ENCODE peak calls at places on chromosomes 13 and 19, in seven cellular contexts. P is WERI-Rb-1, I is dorsolateral prefrontal cortex, X is astrocyte, G is breast epithelium, H is IMR-90, V is endodermal cell. K is an unnamed sample.

GRCh38 chr13:47215741-47216140 is 318.9 kb upstream of the HTR2A start:
- DNase-seq in P (no peak), I (no peak), X (peak; percentile 94), G (no peak), H (peak; percentile 87), V (peak; percentile 55), K (peak; percentile 11)

GRCh38 chr19:13396256-13397080 is 109.8 kb downstream of the CACNA1A start:
- DNase-seq in P (no peak), I (peak; percentile 48), X (peak; percentile 56), G (no peak), H (peak; percentile 70), V (peak; percentile 92), K (peak; percentile 73)

GRCh38 chr19:12974301-12975220 is 5.2 kb downstream of the DAND5 start:
- DNase-seq in P (no peak), I (no peak), X (no peak), G (no peak), H (no peak), V (no peak), K (peak; percentile 65)

GRCh38 chr19:2312819-2313501 is 5.0 kb upstream of the LINGO3 start:
- DNase-seq in P (no peak), I (no peak), X (no peak), G (no peak), H (no peak), V (no peak), K (no peak)

GRCh38 chr13:94968040-94968756 is 255.9 kb upstream of the SOX21 start:
- DNase-seq in P (peak; percentile 64), I (peak; percentile 40), X (no peak), G (no peak), H (no peak), V (peak; percentile 89), K (peak; percentile 68)

GRCh38 chr19:29966594-29967249 is 24.7 kb downstream of the URI1 start:
- DNase-seq in P (no peak), I (no peak), X (peak; percentile 6), G (no peak), H (peak; percentile 34), V (no peak), K (no peak)

GRCh38 chr19:50739841-50740426 is 16.8 kb downstream of the CLEC11A start:
- DNase-seq in P (no peak), I (no peak), X (no peak), G (no peak), H (no peak), V (peak; percentile 74), K (no peak)

GRCh38 chr19:55400281-55401087 is 7.1 kb downstream of the UBE2S start:
- DNase-seq in P (peak; percentile 79), I (no peak), X (no peak), G (no peak), H (no peak), V (peak; percentile 33), K (no peak)

GRCh38 chr19:13962738-13963602 is 10.7 kb downstream of the DCAF15 start:
- DNase-seq in P (no peak), I (no peak), X (peak; percentile 30), G (no peak), H (peak; percentile 60), V (peak; percentile 83), K (peak; percentile 65)

GRCh38 chr13:99281811-99282263 is 23.7 kb upstream of the GPR18 start:
- DNase-seq in P (no peak), I (no peak), X (no peak), G (no peak), H (no peak), V (no peak), K (no peak)

GRCh38 chr19:17348700-17349099 is 11.3 kb downstream of the GTPBP3 start:
- DNase-seq in P (no peak), I (no peak), X (peak; percentile 52), G (no peak), H (peak; percentile 53), V (peak; percentile 91), K (peak; percentile 43)

GRCh38 chr13:111262715-111263114 is 57.7 kb upstream of the TEX29 start:
- DNase-seq in P (no peak), I (no peak), X (no peak), G (no peak), H (no peak), V (no peak), K (no peak)

GRCh38 chr13:50701469-50701868 is 142.0 kb downstream of the DLEU7 start:
- DNase-seq in P (no peak), I (no peak), X (no peak), G (no peak), H (no peak), V (no peak), K (no peak)

GRCh38 chr19:9917322-9917721 is 19.0 kb downstream of the OLFM2 start:
- DNase-seq in P (peak; percentile 65), I (no peak), X (no peak), G (no peak), H (peak; percentile 60), V (peak; percentile 88), K (no peak)

GRCh38 chr19:50361290-50362029 is 4.0 kb downstream of the NAPSA start:
- DNase-seq in P (no peak), I (no peak), X (no peak), G (no peak), H (no peak), V (peak; percentile 61), K (no peak)

GRCh38 chr13:98454389-98454881 is 122.5 kb downstream of the STK24 start:
- DNase-seq in P (no peak), I (no peak), X (peak; percentile 88), G (no peak), H (peak; percentile 94), V (no peak), K (no peak)

GRCh38 chr19:36266375-36266961 is 51.6 kb downstream of the ZNF146 start:
- DNase-seq in P (no peak), I (no peak), X (no peak), G (no peak), H (no peak), V (no peak), K (no peak)

GRCh38 chr13:112685856-112686255 is 4.0 kb upstream of the ATP11A start:
- DNase-seq in P (no peak), I (no peak), X (no peak), G (peak; percentile 22), H (no peak), V (peak; percentile 20), K (no peak)

GRCh38 chr13:37072024-37072423 is 12.5 kb upstream of the SUPT20H start:
- DNase-seq in P (no peak), I (no peak), X (no peak), G (no peak), H (no peak), V (no peak), K (no peak)

GRCh38 chr19:44608391-44608821 is 5.0 kb upstream of the IGSF23 start:
- DNase-seq in P (no peak), I (no peak), X (peak; percentile 9), G (no peak), H (peak; percentile 69), V (no peak), K (no peak)

GRCh38 chr13:110298221-110298565 is 8.8 kb downstream of the COL4A1 start:
- DNase-seq in P (no peak), I (no peak), X (no peak), G (no peak), H (no peak), V (no peak), K (no peak)

GRCh38 chr19:35889370-35890112 is 10.8 kb downstream of the NFKBID start:
- DNase-seq in P (no peak), I (no peak), X (no peak), G (no peak), H (no peak), V (no peak), K (peak; percentile 42)

GRCh38 chr13:27007166-27007565 is 164.4 kb downstream of the USP12 start:
- DNase-seq in P (peak; percentile 59), I (peak; percentile 47), X (no peak), G (no peak), H (no peak), V (peak; percentile 53), K (peak; percentile 52)

GRCh38 chr19:10430505-10431253 is 10.3 kb downstream of the PDE4A start:
- DNase-seq in P (no peak), I (no peak), X (no peak), G (no peak), H (peak; percentile 37), V (peak; percentile 72), K (no peak)

GRCh38 chr13:64274481-64275217 is 2859.0 kb upstream of the PCDH20 start:
- DNase-seq in P (no peak), I (no peak), X (peak; percentile 67), G (no peak), H (peak; percentile 26), V (no peak), K (no peak)

GRCh38 chr13:31056650-31057275 is 104.9 kb downstream of the HSPH1 start:
- DNase-seq in P (peak; percentile 37), I (peak; percentile 62), X (no peak), G (no peak), H (peak; percentile 35), V (peak; percentile 44), K (peak; percentile 54)
- TF ChIP-seq CTCF in P (peak; percentile 9), I (no peak), X (no peak), G (no peak), H (peak; percentile 21), V (peak; percentile 49), K (no peak)

GRCh38 chr19:18590273-18591272 is 2.0 kb downstream of the REX1BD start:
- DNase-seq in P (peak; percentile 98), I (peak; percentile 91), X (peak; percentile 74), G (no peak), H (peak; percentile 57), V (peak; percentile 99), K (peak; percentile 97)
- TF ChIP-seq CTCF in P (peak; percentile 80), I (peak; percentile 49), X (peak; percentile 45), G (peak; percentile 24), H (peak; percentile 33), V (peak; percentile 84), K (peak; percentile 81)

DNA sequence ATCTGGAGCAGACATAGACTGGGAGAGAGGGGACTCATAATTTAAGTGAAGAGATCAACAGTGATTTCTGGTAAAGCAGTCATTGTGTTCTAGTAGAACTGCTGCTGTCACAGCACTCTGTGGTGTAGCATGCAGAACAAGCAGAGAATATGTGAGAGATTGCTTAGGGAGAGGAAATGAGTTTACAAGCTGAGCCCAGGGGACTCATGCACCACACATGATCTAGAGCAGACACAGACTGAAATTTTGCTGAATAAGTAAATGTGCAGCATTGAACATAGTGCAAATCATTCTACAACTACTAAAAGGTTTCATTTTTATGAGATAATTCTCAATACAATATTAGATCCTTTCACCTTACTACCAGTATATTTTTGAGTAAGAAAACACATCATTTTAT is 125.7 kb downstream of the MYO16 start:
- DNase-seq in P (no peak), I (no peak), X (no peak), G (no peak), H (no peak), V (no peak), K (no peak)
- TF ChIP-seq CTCF in P (no peak), I (no peak), X (no peak), G (no peak), H (no peak), V (no peak), K (no peak)

GRCh38 chr13:28751210-28751935 is 32.6 kb upstream of the SLC46A3 start:
- DNase-seq in P (no peak), I (no peak), X (no peak), G (no peak), H (no peak), V (no peak), K (no peak)

GRCh38 chr13:28753946-28754345 is 35.2 kb upstream of the SLC46A3 start:
- DNase-seq in P (no peak), I (no peak), X (no peak), G (no peak), H (no peak), V (peak; percentile 56), K (no peak)

GRCh38 chr13:28753208-28753892 is 34.6 kb upstream of the SLC46A3 start:
- DNase-seq in P (no peak), I (no peak), X (peak; percentile 83), G (peak; percentile 65), H (peak; percentile 91), V (peak; percentile 80), K (no peak)

GRCh38 chr13:28755546-28755870 is 36.7 kb upstream of the SLC46A3 start:
- DNase-seq in P (no peak), I (no peak), X (no peak), G (no peak), H (no peak), V (no peak), K (no peak)

GRCh38 chr13:28754698-28755545 is 36.2 kb upstream of the SLC46A3 start:
- DNase-seq in P (no peak), I (no peak), X (no peak), G (no peak), H (peak; percentile 13), V (peak; percentile 67), K (no peak)
- TF ChIP-seq CTCF in P (peak; percentile 2), I (no peak), X (no peak), G (no peak), H (peak; percentile 14), V (peak; percentile 46), K (no peak)